ENCODE peak calls at places on chromosomes 11 and 22, in seven cellular contexts. W is K562, I is hepatocyte, C is PC-3, T is H9, V is fibroblast of lung, G is neural progenitor cell. Q is an unnamed sample.

GRCh38 chr11:16239130-16240105 is 116.9 kb downstream of the SOX6 start:
- DNase-seq in W (no peak), I (no peak), C (no peak), T (no peak), V (no peak), G (peak; percentile 3), Q (no peak)

GRCh38 chr11:78696177-78696576 is 121.5 kb upstream of the NARS2 start:
- DNase-seq in W (no peak), I (no peak), C (no peak), T (no peak), V (no peak), G (no peak), Q (no peak)

GRCh38 chr11:74325649-74326645 is 14.5 kb upstream of the P4HA3 start:
- DNase-seq in W (no peak), I (peak; percentile 41), C (no peak), T (no peak), V (peak; percentile 93), G (no peak), Q (no peak)

GRCh38 chr22:17961443-17961729 is 63.0 kb downstream of the MICAL3 start:
- DNase-seq in W (no peak), I (no peak), C (no peak), T (no peak), V (no peak), G (no peak), Q (no peak)

GRCh38 chr11:1381793-1382425 is 7.8 kb upstream of the BRSK2 start:
- DNase-seq in W (no peak), I (no peak), C (no peak), T (no peak), V (no peak), G (no peak), Q (no peak)

GRCh38 chr11:115334932-115335788 is 169.1 kb downstream of the CADM1 start:
- DNase-seq in W (peak; percentile 17), I (peak; percentile 37), C (peak; percentile 63), T (no peak), V (peak; percentile 54), G (peak; percentile 23), Q (no peak)

GRCh38 chr22:35380537-35381423 is at the start of gene HMOX1:
- DNase-seq in W (no peak), I (peak; percentile 96), C (peak; percentile 71), T (peak; percentile 81), V (peak; percentile 86), G (peak; percentile 91), Q (no peak)

GRCh38 chr22:44196731-44197131 is 16.0 kb downstream of the PARVG start:
- DNase-seq in W (no peak), I (no peak), C (no peak), T (no peak), V (no peak), G (no peak), Q (no peak)

GRCh38 chr11:64568041-64568571 is 22.9 kb upstream of the SLC22A12 start:
- DNase-seq in W (no peak), I (no peak), C (no peak), T (peak; percentile 51), V (no peak), G (no peak), Q (no peak)

GRCh38 chr11:8315463-8315862 is 51.8 kb upstream of the LMO1 start:
- DNase-seq in W (no peak), I (no peak), C (no peak), T (no peak), V (no peak), G (no peak), Q (no peak)

GRCh38 chr11:133953999-133954398 is 2.8 kb downstream of the IGSF9B start:
- DNase-seq in W (no peak), I (no peak), C (no peak), T (no peak), V (no peak), G (no peak), Q (no peak)

GRCh38 chr11:133956650-133957633 is at the start of gene IGSF9B:
- DNase-seq in W (peak; percentile 54), I (peak; percentile 90), C (peak; percentile 74), T (peak; percentile 92), V (peak; percentile 76), G (peak; percentile 94), Q (peak; percentile 91)

GRCh38 chr11:133955945-133956421 is 785 bp downstream of the IGSF9B start:
- DNase-seq in W (no peak), I (no peak), C (no peak), T (no peak), V (no peak), G (peak; percentile 59), Q (peak; percentile 28)

GRCh38 chr11:133955091-133955846 is 1.5 kb downstream of the IGSF9B start:
- DNase-seq in W (no peak), I (no peak), C (no peak), T (no peak), V (no peak), G (peak; percentile 47), Q (no peak)

DNA sequence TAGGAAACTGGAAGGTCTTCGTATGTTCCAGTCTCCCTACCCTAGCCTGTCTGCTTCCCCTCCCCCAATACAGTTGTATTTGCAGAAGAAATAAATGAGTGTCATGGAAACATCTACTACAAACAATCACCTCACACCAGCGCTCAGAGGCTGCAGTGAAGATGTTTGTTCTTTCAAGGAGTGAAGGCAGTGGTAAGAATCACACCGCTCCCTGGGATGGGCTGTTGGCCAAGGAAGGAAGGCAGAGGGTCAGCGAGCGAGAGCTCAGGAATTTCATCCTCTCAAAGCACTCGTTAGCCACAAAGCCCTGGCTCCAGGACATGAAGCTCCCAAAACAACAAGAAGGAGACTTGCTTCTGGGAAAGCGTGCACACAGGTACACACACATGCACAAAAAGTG is 1.2 kb upstream of the IGSF9B start:
- DNase-seq in W (no peak), I (no peak), C (no peak), T (no peak), V (peak; percentile 61), G (no peak), Q (no peak)
- H3K27ac ChIP-seq in W (no peak overlapping the region), I (no peak overlapping the region), C (no peak overlapping the region), T (no peak overlapping the region), V (no peak overlapping the region), G (no peak overlapping the region), Q (no peak overlapping the region)

GRCh38 chr22:50249382-50250248 is 1.4 kb downstream of the HDAC10 start:
- DNase-seq in W (no peak), I (no peak), C (no peak), T (no peak), V (no peak), G (no peak), Q (no peak)

GRCh38 chr22:50247748-50248147 is 2.9 kb upstream of the TUBGCP6 start:
- DNase-seq in W (no peak), I (no peak), C (peak; percentile 34), T (peak; percentile 94), V (peak; percentile 67), G (peak; percentile 66), Q (no peak)

GRCh38 chr22:50246242-50247175 is 1.7 kb upstream of the TUBGCP6 start:
- DNase-seq in W (no peak), I (no peak), C (peak; percentile 23), T (no peak), V (no peak), G (no peak), Q (no peak)

GRCh38 chr22:50250249-50250554 is 863 bp downstream of the HDAC10 start:
- DNase-seq in W (no peak), I (no peak), C (no peak), T (no peak), V (no peak), G (no peak), Q (no peak)

DNA sequence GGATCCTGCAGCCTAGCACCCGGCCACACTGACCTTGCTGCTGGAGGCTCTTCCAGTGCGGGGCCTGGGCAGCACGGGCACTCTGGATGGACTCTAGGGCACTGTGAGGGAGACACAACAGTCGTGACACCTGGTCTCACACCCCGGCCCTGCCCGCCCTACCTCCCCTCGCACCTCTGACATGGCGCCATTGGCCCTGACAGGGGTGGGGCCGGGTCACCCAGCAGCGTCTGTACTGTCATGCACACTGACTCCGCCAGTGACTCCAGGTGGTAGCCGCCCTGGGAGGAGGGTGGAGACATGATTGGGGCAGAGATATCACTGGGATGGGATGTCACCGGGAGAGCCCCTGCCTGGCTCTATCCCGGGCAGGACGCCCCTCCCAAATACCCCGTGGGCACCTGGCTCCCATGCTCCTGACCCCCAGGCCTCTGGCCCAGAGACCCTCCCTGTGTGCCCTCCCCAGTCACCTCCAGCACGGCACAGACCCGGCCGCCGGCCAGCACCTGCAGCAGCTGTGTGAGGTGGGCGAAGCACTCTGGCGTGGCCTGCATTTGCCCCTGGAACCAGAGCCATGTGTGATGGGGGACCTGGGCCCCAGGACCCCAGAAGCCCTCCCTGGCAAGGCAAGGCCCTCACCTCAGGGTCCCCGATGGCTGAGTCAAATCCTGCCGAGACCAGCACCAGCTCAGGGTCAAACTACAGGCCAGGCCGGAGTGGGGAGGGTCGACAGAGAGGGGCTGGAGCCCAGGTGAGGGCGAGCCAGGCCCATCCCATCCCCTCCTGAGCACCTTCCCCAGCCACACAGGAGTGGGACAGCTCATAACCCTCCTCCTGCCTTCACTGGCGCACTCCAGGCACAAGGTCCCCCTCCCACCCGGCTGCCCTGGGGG is 2.6 kb downstream of the HDAC10 start:
- DNase-seq in W (no peak), I (no peak), C (no peak), T (no peak), V (no peak), G (no peak), Q (no peak)
- H3K4me2 ChIP-seq in W (no peak overlapping the region), I (no peak overlapping the region), C (no peak overlapping the region), T (no peak overlapping the region), V (no peak overlapping the region), G (no peak overlapping the region), Q (no peak overlapping the region)

GRCh38 chr22:46077669-46078099 is 72.6 kb upstream of the PPARA start:
- DNase-seq in W (no peak), I (no peak), C (no peak), T (no peak), V (peak; percentile 66), G (no peak), Q (no peak)
- H3K27ac ChIP-seq in W (no peak overlapping the region), I (no peak overlapping the region), C (peak overlapping the region; percentile 99), T (no peak overlapping the region), V (peak overlapping the region; percentile 97), G (no peak overlapping the region), Q (no peak overlapping the region)

GRCh38 chr11:60918251-60918940 is 4.4 kb downstream of the TMEM109 start:
- DNase-seq in W (no peak), I (no peak), C (no peak), T (no peak), V (no peak), G (no peak), Q (no peak)
- H3K4me2 ChIP-seq in W (no peak overlapping the region), I (no peak overlapping the region), C (peak overlapping the region; percentile 10), T (no peak overlapping the region), V (no peak overlapping the region), G (no peak overlapping the region), Q (no peak overlapping the region)

GRCh38 chr11:126415669-126416420 is 60.4 kb downstream of the ST3GAL4 start:
- DNase-seq in W (no peak), I (peak; percentile 39), C (no peak), T (no peak), V (no peak), G (no peak), Q (no peak)
- H3K27ac ChIP-seq in W (no peak overlapping the region), I (peak overlapping the region; percentile 91), C (no peak overlapping the region), T (no peak overlapping the region), V (peak overlapping the region; percentile 42), G (no peak overlapping the region), Q (no peak overlapping the region)

Q was measured in DND-41.